ENCODE peak calls at places on chromosomes 5 and 9, in ten cellular contexts. M, U, G, W, A, N, E, J, B and O are unnamed samples.

GRCh38 chr5:177494356-177495195 is 2.8 kb downstream of the PDLIM7 start:
- DNase-seq in A (no peak), U (no peak), N (peak), E (peak), J (peak), M (no peak), B (peak), W (no peak), G (no peak), O (peak)

GRCh38 chr9:77953590-77953989 is 78.0 kb downstream of the GNAQ start:
- DNase-seq in E (no peak), M (peak), W (no peak), B (no peak), J (no peak), U (no peak), N (no peak), A (no peak), G (no peak), O (no peak)

GRCh38 chr5:1265026-1265425 is 29.8 kb downstream of the TERT start:
- DNase-seq in G (no peak), A (no peak), U (no peak), J (no peak), W (no peak), B (no peak), M (no peak), E (no peak), N (no peak), O (no peak)

GRCh38 chr5:135317286-135317685 is 81.7 kb downstream of the MACROH2A1 start:
- DNase-seq in W (no peak), A (no peak), M (no peak), G (no peak), E (no peak), U (no peak), B (no peak), J (no peak), N (no peak), O (no peak)

GRCh38 chr9:99181621-99182020 is 40.1 kb downstream of the ALG2 start:
- DNase-seq in E (no peak), A (no peak), G (no peak), W (no peak), M (no peak), B (no peak), J (no peak), N (no peak), U (no peak), O (no peak)

GRCh38 chr9:134136117-134136996 is 475 bp downstream of the WDR5 start:
- DNase-seq in M (no peak), E (peak), B (no peak), W (no peak), N (peak), U (peak), A (peak), J (no peak), G (peak), O (peak)

GRCh38 chr5:127561254-127561653 is 43.8 kb downstream of the PRRC1 start:
- DNase-seq in W (no peak), J (no peak), E (no peak), G (no peak), N (peak), A (no peak), U (no peak), M (no peak), B (no peak), O (no peak)

GRCh38 chr5:151155149-151155776 is 2.3 kb downstream of the ANXA6 start:
- DNase-seq in W (no peak), G (no peak), J (no peak), U (no peak), E (no peak), B (peak), N (no peak), A (no peak), M (no peak), O (no peak)

GRCh38 chr9:135381911-135382310 is 97.7 kb upstream of the PPP1R26 start:
- DNase-seq in W (no peak), G (no peak), B (no peak), N (no peak), U (no peak), M (no peak), E (no peak), J (no peak), A (no peak), O (no peak)

GRCh38 chr5:103177543-103177942 is 57.4 kb downstream of the PPIP5K2 start:
- DNase-seq in J (no peak), M (no peak), U (no peak), W (no peak), A (no peak), B (no peak), N (no peak), G (no peak), E (no peak), O (no peak)

GRCh38 chr5:53010819-53011218 is 21.7 kb downstream of the ITGA2 start:
- DNase-seq in G (no peak), A (no peak), J (no peak), U (no peak), E (no peak), M (no peak), N (no peak), W (no peak), B (no peak), O (no peak)

GRCh38 chr5:149572576-149573231 is 8.6 kb upstream of the ARHGEF37 start:
- DNase-seq in J (no peak), A (no peak), G (no peak), W (no peak), B (no peak), N (no peak), U (no peak), M (no peak), E (no peak), O (no peak)